ENCODE peak calls at places on chromosomes 7 and 10, in five cellular contexts. K is neural progenitor cell, P is body of pancreas, R is epithelial cell of esophagus, C is breast epithelium. I is an unnamed sample.

GRCh38 chr7:7176421-7177043 is 5.8 kb upstream of the C1GALT1 start:
- DNase-seq in K (peak; percentile 64), P (peak; percentile 26), R (peak; percentile 92), C (no peak), I (no peak)

GRCh38 chr10:78757542-78757941 is 311.2 kb upstream of the ZMIZ1 start:
- DNase-seq in K (no peak), P (no peak), R (peak; percentile 6), C (no peak), I (no peak)

GRCh38 chr10:88243847-88244730 is 339.0 kb downstream of the RNLS start:
- DNase-seq in K (no peak), P (peak; percentile 94), R (no peak), C (no peak), I (no peak)

GRCh38 chr10:2137549-2138174 is 400.3 kb upstream of the ADARB2 start:
- DNase-seq in K (peak; percentile 49), P (peak; percentile 3), R (peak; percentile 76), C (no peak), I (no peak)

GRCh38 chr7:37311282-37311868 is 137.3 kb downstream of the ELMO1 start:
- DNase-seq in K (no peak), P (peak; percentile 37), R (no peak), C (no peak), I (no peak)

GRCh38 chr10:70343712-70344111 is 38.7 kb downstream of the LRRC20 start:
- DNase-seq in K (no peak), P (no peak), R (no peak), C (no peak), I (no peak)

GRCh38 chr10:132615346-132616169 is 78.0 kb downstream of the INPP5A start:
- DNase-seq in K (no peak), P (no peak), R (no peak), C (no peak), I (no peak)

GRCh38 chr7:17814058-17814457 is 126.2 kb downstream of the SNX13 start:
- DNase-seq in K (no peak), P (no peak), R (no peak), C (no peak), I (no peak)

GRCh38 chr10:23422003-23422411 is 16.9 kb upstream of the OTUD1 start:
- DNase-seq in K (no peak), P (no peak), R (no peak), C (no peak), I (no peak)

GRCh38 chr7:118311121-118311803 is 86.8 kb downstream of the ANKRD7 start:
- DNase-seq in K (no peak), P (no peak), R (peak; percentile 93), C (no peak), I (no peak)

GRCh38 chr10:110574420-110574819 is 6.9 kb downstream of the SMC3 start:
- DNase-seq in K (no peak), P (no peak), R (no peak), C (no peak), I (no peak)

GRCh38 chr10:126198681-126199080 is 189.6 kb downstream of the ADAM12 start:
- DNase-seq in K (no peak), P (no peak), R (no peak), C (no peak), I (no peak)

GRCh38 chr7:94338921-94339371 is 55.7 kb upstream of the COL1A2 start:
- DNase-seq in K (no peak), P (no peak), R (peak; percentile 65), C (no peak), I (no peak)

GRCh38 chr7:53111061-53111460 is 75.6 kb downstream of the POM121L12 start:
- DNase-seq in K (peak; percentile 11), P (no peak), R (no peak), C (no peak), I (no peak)

GRCh38 chr7:120302190-120302589 is 29.2 kb downstream of the KCND2 start:
- DNase-seq in K (no peak), P (no peak), R (no peak), C (no peak), I (no peak)

GRCh38 chr10:11381023-11381422 is 230.4 kb downstream of the USP6NL start:
- DNase-seq in K (no peak), P (no peak), R (peak; percentile 14), C (no peak), I (no peak)

GRCh38 chr10:72323108-72323932 is 31.4 kb downstream of the DNAJB12 start:
- DNase-seq in K (no peak), P (no peak), R (no peak), C (no peak), I (no peak)

GRCh38 chr10:18179901-18180300 is 39.7 kb downstream of the CACNB2 start:
- DNase-seq in K (no peak), P (peak; percentile 66), R (no peak), C (no peak), I (no peak)

GRCh38 chr10:76352300-76352699 is 920.9 kb downstream of the LRMDA start:
- DNase-seq in K (no peak), P (no peak), R (peak; percentile 94), C (no peak), I (no peak)

GRCh38 chr7:74401137-74401859 is 52.4 kb upstream of the GTF2IRD1 start:
- DNase-seq in K (peak; percentile 85), P (peak; percentile 73), R (peak; percentile 67), C (peak; percentile 71), I (peak; percentile 90)

GRCh38 chr10:98262571-98262970 is 5.4 kb downstream of the LOXL4 start:
- DNase-seq in K (no peak), P (peak; percentile 63), R (peak; percentile 56), C (no peak), I (no peak)

GRCh38 chr10:73218466-73219191 is 28.4 kb downstream of the DNAJC9 start:
- DNase-seq in K (peak; percentile 14), P (no peak), R (peak; percentile 39), C (no peak), I (no peak)

GRCh38 chr7:1919539-1920265 is 249.6 kb downstream of the ELFN1 start:
- DNase-seq in K (no peak), P (peak; percentile 86), R (no peak), C (no peak), I (no peak)

GRCh38 chr10:45640941-45641340 is 31.6 kb downstream of the ZFAND4 start:
- DNase-seq in K (no peak), P (no peak), R (no peak), C (no peak), I (no peak)

GRCh38 chr7:132392713-132393112 is 183.6 kb downstream of the PLXNA4 start:
- DNase-seq in K (no peak), P (no peak), R (no peak), C (no peak), I (no peak)

GRCh38 chr7:50679218-50680007 is 103.3 kb downstream of the GRB10 start:
- DNase-seq in K (peak; percentile 31), P (no peak), R (peak; percentile 60), C (no peak), I (no peak)

GRCh38 chr7:145884716-145885514 is 231.7 kb upstream of the CNTNAP2 start:
- DNase-seq in K (no peak), P (no peak), R (no peak), C (no peak), I (no peak)

GRCh38 chr10:42866115-42866995 is 83.8 kb downstream of the BMS1 start:
- DNase-seq in K (peak; percentile 94), P (peak; percentile 81), R (peak; percentile 64), C (no peak), I (no peak)

GRCh38 chr10:78042058-78042751 is 8.5 kb downstream of the RPS24 start:
- DNase-seq in K (no peak), P (no peak), R (no peak), C (no peak), I (no peak)

DNA sequence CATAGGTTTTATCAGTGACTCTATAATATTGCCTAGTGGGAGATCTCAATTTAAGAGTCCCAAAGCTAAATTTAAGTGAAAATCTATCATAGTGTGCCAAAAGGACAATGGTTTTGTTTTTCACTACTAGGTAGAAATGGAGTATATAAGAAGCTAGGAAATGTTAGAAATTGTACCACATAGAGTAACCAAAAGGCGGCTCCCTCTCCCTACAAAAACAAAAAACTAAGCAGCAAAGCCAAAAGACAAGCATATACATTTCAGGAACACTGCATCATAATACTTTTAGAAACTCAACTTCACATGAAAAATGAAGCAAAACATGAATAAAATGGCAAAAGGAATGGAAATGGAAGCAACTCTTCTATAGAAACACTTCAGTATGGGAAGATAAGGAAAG is 271.6 kb downstream of the CACNA2D1 start:
- DNase-seq in K (no peak), P (no peak), R (peak; percentile 2), C (no peak), I (no peak)
- TF ChIP-seq CTCF in K (peak; percentile 40), P (no peak), R (no peak), C (no peak), I (no peak)

DNA sequence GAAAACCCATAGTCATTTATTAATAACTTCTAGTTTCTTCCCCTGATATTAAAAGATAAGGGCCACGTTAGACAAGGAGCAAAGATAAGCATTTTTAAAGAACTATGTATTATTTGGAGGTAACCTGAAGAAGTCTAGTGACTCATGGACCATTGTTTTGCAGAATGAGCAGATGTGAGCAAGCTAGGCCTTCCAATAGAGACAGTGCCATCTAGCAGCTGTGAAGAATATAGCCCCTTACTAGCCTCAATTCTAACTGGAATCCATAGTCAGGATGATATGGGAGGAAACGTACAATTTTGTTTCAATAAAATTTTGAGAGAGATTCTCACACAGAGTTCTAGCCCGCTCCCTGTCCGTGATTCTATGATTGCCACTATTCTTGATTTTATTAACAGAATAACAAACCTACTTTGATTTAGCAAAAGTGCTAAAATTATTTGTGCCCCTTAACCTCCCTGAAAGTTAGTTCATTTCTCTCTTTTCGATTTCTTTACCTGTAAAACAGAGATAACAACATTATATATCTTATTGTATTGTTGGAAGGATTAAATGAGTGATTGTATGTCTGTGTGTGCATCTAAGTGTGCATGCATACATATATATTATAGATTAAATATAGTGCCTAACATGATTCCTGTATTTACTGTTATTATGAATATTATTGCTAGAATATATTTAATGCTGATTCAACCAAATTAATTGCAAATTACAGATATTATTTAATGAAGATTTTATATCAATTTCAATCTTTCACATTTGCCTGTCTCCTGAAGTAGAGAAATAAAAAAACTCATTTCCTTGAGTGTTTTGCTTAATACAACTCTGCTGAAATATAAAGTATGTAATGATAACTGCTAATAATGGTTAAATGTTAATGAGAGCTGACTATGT is 22.7 kb downstream of the FAM237B start:
- DNase-seq in K (peak; percentile 59), P (peak; percentile 8), R (peak; percentile 82), C (no peak), I (no peak)
- TF ChIP-seq CTCF in K (peak; percentile 74), P (no peak), R (peak; percentile 84), C (no peak), I (no peak)

DNA sequence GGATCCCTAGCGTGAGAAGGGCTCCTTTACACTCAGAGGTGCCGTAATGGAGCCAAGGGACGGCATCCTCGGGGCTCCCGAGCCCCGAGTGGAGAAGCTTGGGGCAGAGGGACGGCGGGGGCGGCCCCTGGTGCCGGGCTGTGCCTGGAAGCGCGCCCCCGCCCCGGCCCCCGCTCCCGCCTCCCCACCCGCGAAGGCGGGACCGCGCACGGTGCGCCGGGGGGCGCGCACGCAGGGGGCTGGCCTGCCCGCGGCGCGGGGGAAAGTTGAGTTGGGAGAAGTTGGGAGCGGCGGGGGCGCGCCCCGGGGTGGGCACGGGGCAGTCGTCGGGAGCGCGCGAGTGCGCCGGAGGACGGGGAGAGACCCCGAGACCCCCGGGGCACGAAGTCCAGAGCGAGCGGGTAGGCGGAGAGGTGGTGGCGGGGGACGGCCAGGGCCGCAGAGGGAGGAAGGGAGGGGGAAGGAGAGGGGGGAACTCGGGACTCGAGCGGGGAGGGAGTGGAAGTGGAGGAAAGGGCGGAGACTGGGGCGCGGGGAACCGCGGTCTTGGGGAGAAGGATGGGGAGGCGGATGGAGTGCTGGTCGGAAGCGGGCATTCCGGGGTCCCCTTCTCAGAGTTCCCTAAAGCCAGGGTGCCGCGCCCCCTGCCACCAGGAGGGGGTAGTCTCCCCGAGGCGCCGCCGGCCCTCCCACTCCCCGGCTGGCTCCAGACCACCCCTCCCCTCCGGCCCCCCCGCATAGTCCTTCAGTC is at the start of gene SLC4A2:
- DNase-seq in K (peak; percentile 76), P (peak; percentile 73), R (peak; percentile 69), C (peak; percentile 71), I (no peak)
- TF ChIP-seq CTCF in K (peak; percentile 65), P (peak; percentile 15), R (peak; percentile 43), C (peak; percentile 9), I (no peak)

GRCh38 chr7:76318488-76319353 is 16.2 kb downstream of the HSPB1 start:
- DNase-seq in K (peak; percentile 78), P (peak; percentile 93), R (peak; percentile 80), C (no peak), I (peak; percentile 44)
- TF ChIP-seq CTCF in K (peak; percentile 26), P (no peak), R (peak; percentile 45), C (peak; percentile 50), I (no peak)

I was measured in omental fat pad.